ENCODE peak calls at places on chromosomes 11 and 22, in four cellular contexts. T is GM12878, H is HepG2, W is A549. M is an unnamed sample.
A peak's percentile ranks its signal among the peaks of the same experiment; 100 is the strongest.

GRCh38 chr11:10301656-10302293 is 3.1 kb upstream of the ADM start:
- DNase-seq in H (no peak), W (no peak), T (no peak), M (no peak)

GRCh38 chr11:68384530-68385081 is 72.2 kb downstream of the LRP5 start:
- DNase-seq in W (no peak), T (no peak), H (no peak), M (no peak)

GRCh38 chr11:67275606-67276409 is 9.5 kb downstream of the GRK2 start:
- DNase-seq in H (no peak), T (no peak), W (no peak), M (no peak)

GRCh38 chr22:32286290-32286840 is 31.2 kb upstream of the SLC5A4 start:
- DNase-seq in W (no peak), T (no peak), H (no peak), M (no peak)

GRCh38 chr11:72814831-72815618 is 814 bp downstream of the ATG16L2 start:
- DNase-seq in W (peak; percentile 86), T (no peak), H (peak; percentile 54), M (peak; percentile 66)

GRCh38 chr11:38384568-38384967 is 1786.5 kb upstream of the RAG2 start:
- DNase-seq in W (no peak), H (no peak), T (no peak), M (no peak)

GRCh38 chr11:86202013-86202336 is 42.6 kb upstream of the EED start:
- DNase-seq in T (no peak), W (no peak), H (no peak), M (peak; percentile 55)

GRCh38 chr11:117851852-117852251 is 24.6 kb downstream of the FXYD6 start:
- DNase-seq in W (no peak), T (no peak), H (no peak), M (no peak)

GRCh38 chr11:64027619-64028397 is 7.9 kb upstream of the FLRT1 start:
- DNase-seq in W (no peak), H (no peak), T (no peak), M (peak; percentile 37)

GRCh38 chr11:64347171-64347867 is 7.3 kb downstream of the CCDC88B start:
- DNase-seq in T (no peak), W (no peak), H (no peak), M (no peak)

GRCh38 chr22:36328635-36329216 is 59.0 kb downstream of the MYH9 start:
- DNase-seq in H (no peak), W (peak; percentile 68), T (peak; percentile 51), M (peak; percentile 32)

GRCh38 chr11:13667245-13667644 is 1.2 kb upstream of the FAR1 start:
- DNase-seq in T (no peak), H (no peak), W (no peak), M (no peak)

GRCh38 chr11:9313648-9314290 is 624 bp downstream of the TMEM41B start:
- DNase-seq in T (no peak), W (no peak), H (no peak), M (peak; percentile 48)

GRCh38 chr11:12803086-12803826 is 129.0 kb downstream of the TEAD1 start:
- DNase-seq in W (no peak), T (no peak), H (no peak), M (no peak)

GRCh38 chr11:79198898-79199250 is 242.0 kb downstream of the TENM4 start:
- DNase-seq in W (no peak), T (no peak), H (no peak), M (no peak)

GRCh38 chr22:20927940-20928572 is 10.8 kb downstream of the CRKL start:
- DNase-seq in H (no peak), W (no peak), T (no peak), M (no peak)

GRCh38 chr22:23104109-23104971 is 34.0 kb downstream of the GNAZ start:
- DNase-seq in H (no peak), T (no peak), W (no peak), M (no peak)

DNA sequence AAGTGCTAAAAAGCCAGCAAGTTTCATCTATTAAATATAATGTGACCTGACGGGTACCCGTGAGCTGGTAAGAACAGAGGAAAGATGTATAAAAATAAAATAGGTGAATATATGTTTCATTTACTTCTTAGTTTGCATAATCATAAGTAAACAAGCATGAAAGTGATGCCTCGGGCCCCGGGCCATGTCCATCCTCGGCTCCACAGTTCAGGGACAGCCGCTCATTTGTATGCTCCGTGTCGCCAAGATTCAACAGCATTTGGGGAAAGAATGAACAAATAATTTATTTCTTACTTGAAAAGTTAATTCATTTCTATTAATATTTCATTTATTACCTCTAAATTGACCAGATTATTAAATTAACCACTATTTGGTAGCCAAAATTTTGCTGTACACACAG is 251.8 kb downstream of the NTM start:
- DNase-seq in H (no peak), W (no peak), T (no peak), M (no peak)
- TF ChIP-seq POLR2AphosphoS2 in H (no peak), W (no peak), T (no peak), M (no peak)

GRCh38 chr22:19614546-19614884 is 90.3 kb upstream of the CLDN5 start:
- DNase-seq in H (no peak), T (no peak), W (no peak), M (no peak)
- TF ChIP-seq POLR2AphosphoS2 in H (no peak), T (no peak), W (no peak), M (no peak)

GRCh38 chr11:75560644-75561043 is 1.4 kb upstream of the SERPINH1 start:
- DNase-seq in T (no peak), H (no peak), W (no peak), M (no peak)
- TF ChIP-seq POLR2AphosphoS2 in T (no peak), H (no peak), W (no peak), M (no peak)

DNA sequence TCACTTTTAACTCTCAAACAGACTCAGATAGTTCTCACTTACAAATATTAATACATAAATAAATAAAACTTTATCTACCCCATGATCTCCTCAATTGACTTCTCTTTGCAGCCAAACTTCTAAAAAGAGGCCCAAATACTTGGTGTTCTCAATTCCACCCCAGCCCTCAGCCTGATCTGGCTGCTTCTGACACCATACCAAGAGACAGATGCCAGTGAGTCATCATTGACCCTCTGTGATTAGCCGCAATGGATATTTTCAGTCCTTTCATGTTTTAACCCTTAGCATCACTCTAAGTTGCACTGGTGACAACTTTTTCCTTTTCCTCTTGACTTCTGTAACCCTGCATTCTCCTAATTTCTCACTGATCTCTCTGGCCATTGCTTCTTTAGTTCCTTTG is 184.1 kb upstream of the ARHGAP20 start:
- DNase-seq in T (no peak), H (no peak), W (no peak), M (no peak)
- TF ChIP-seq POLR2AphosphoS2 in T (no peak), H (no peak), W (no peak), M (no peak)

DNA sequence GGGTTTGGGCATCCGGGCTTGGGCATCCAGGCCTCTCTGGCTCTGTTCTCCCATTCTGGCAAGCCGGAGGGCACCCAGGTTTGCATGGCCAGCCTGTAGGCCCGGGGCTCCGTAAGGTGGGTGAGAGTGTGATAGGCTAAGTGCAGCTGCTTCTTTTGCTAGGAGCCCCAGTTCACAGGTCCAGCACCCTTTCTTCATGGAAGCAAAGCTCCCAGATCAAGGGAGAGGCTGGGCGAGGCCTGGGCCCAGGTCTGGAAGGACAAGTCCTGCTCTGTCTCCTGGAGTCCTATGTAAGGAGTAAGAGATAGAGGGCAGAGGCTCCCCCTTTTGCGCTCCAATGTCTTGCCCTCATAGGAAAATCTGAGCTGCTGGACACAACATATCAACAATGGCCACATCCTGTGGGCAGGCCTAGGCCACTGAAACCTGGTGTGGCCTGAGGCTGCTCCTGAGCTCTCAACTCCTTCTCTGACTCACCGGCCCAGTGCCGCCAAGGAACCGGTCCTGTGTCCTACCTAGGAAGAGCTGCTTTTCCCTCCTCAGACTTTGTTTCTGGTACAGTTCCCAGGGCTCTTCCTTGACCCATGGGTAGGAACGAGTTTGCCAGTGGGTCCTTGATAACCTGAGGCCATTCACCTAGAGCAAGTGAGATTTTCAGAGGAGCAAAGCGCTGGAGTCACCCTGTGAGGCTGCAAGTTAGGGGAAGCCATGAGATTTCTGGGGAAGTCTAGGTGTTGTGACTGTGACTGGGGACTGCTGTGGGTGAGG is 11.7 kb upstream of the PAX6 start:
- DNase-seq in W (no peak), H (no peak), T (no peak), M (no peak)
- TF ChIP-seq POLR2AphosphoS2 in W (no peak), H (no peak), T (no peak), M (no peak)

DNA sequence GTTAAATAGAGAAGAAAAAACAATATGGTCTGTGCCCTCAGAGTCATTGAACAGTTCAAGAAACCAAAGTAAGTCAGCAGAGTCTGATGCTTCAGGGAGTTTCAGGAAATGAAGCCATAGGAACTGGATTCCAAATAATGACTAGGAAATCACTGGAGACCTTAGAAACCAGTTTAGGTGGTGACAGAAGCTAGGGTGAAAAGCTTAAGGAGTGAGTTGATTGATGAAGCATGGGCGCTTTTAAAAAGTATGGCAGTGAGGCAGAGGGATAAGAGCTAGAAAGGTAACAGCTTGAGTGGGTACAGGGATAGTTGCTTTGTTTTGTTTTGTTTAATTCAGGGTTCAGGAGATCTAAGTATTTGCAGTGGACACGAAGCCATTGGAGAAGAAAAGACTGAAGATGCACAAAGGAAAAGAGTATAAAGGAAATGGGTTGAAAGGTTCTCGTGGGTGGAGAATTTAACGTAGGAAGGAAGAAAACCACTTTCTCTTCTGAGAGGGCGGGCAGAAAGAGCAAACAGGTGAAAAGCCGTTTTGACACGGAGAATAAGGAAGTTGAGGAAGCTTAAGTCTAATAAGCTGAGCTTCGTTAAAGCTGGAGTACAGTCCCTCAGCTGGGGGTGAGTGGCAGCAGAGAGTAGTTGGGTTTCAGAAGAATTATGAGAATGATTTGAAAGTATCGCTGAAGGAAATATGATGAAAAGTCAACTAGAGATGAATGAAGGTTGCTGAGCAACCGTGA is 14.8 kb downstream of the SGSM3 start:
- DNase-seq in T (no peak), H (no peak), W (no peak), M (no peak)
- TF ChIP-seq POLR2AphosphoS2 in T (no peak), H (no peak), W (no peak), M (no peak)

DNA sequence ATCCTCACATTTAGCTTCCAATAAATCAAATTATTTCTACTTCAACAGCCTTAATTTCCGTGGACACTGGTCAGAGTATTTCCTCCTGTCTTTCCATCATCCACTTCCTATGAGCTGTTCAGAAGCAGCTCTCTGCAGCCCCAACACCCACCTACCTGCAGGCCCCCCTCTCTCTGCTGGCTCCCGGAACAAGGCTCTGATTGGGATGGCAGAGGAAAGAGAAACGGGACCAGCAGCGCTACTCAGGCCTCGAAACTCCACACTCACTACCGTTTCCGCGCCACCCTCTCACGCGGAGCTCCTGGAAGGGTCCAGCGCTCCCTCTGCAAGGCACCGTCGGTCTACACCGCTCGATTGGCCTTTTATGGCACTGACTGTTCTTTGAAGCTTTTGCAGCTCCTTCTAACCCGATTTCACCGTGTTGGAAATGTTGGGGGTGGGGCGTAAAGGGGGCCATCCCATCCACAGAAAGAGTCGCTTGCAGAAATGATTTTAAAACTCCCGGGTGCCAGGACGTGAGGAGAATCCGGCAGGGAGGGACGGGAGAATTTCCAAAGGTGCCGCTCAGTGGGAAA is 383 bp upstream of the PANX1 start:
- DNase-seq in H (no peak), W (no peak), T (no peak), M (no peak)
- TF ChIP-seq POLR2AphosphoS2 in H (no peak), W (no peak), T (no peak), M (no peak)

GRCh38 chr11:28743101-28743550 is 634.9 kb downstream of the METTL15 start:
- DNase-seq in T (no peak), W (peak; percentile 81), H (no peak), M (no peak)
- TF ChIP-seq POLR2AphosphoS2 in T (no peak), W (no peak), H (no peak), M (no peak)